ENCODE peak calls at places on chromosomes 12 and 14, in ten cellular contexts. M is AG04449, G is fibroblast of lung, U is B cell, W is GM12865, X is tibial artery, O is Calu3, C is BJ, A is fibroblast of mammary gland, B is gastrocnemius medialis. I is an unnamed sample.

GRCh38 chr14:72318648-72319047 is 386.4 kb downstream of the RGS6 start:
- DNase-seq in M (no peak), G (no peak), U (no peak), W (peak; percentile 69), X (no peak), O (no peak), C (no peak), A (no peak), B (no peak), I (no peak)

GRCh38 chr12:83573676-83574075 is 887.0 kb downstream of the TMTC2 start:
- DNase-seq in M (no peak), G (peak; percentile 92), U (no peak), W (no peak), X (no peak), O (peak; percentile 74), C (peak; percentile 4), A (peak; percentile 75), B (peak; percentile 3), I (no peak)

GRCh38 chr12:125092872-125093680 is 27.8 kb downstream of the AACS start:
- DNase-seq in M (no peak), G (peak; percentile 61), U (no peak), W (no peak), X (no peak), O (peak; percentile 83), C (no peak), A (peak; percentile 69), B (no peak), I (peak; percentile 69)

GRCh38 chr12:28506271-28506670 is 316.0 kb downstream of the CCDC91 start:
- DNase-seq in M (no peak), G (no peak), U (no peak), W (no peak), X (no peak), O (no peak), C (no peak), A (no peak), B (no peak), I (no peak)

GRCh38 chr12:62267026-62267425 is 6.8 kb downstream of the USP15 start:
- DNase-seq in M (no peak), G (no peak), U (no peak), W (no peak), X (no peak), O (no peak), C (no peak), A (no peak), B (no peak), I (no peak)

GRCh38 chr12:39165338-39165737 is 259.9 kb upstream of the CPNE8 start:
- DNase-seq in M (no peak), G (no peak), U (no peak), W (no peak), X (no peak), O (no peak), C (no peak), A (no peak), B (no peak), I (no peak)

GRCh38 chr12:55707841-55708694 is at the start of gene ITGA7:
- DNase-seq in M (no peak), G (no peak), U (peak; percentile 82), W (no peak), X (peak; percentile 93), O (peak; percentile 79), C (no peak), A (no peak), B (peak; percentile 64), I (peak; percentile 86)

GRCh38 chr12:115204957-115205754 is 521.2 kb upstream of the TBX3 start:
- DNase-seq in M (no peak), G (peak; percentile 74), U (no peak), W (no peak), X (no peak), O (no peak), C (no peak), A (peak; percentile 92), B (no peak), I (no peak)

GRCh38 chr14:100419856-100420255 is 96.7 kb downstream of the SLC25A47 start:
- DNase-seq in M (no peak), G (no peak), U (no peak), W (no peak), X (no peak), O (no peak), C (no peak), A (no peak), B (no peak), I (no peak)
- TF ChIP-seq CTCF in M (no peak), G (no peak), U (no peak), W (no peak), X (no peak), O (no peak), C (no peak), A (no peak), B (no peak), I (peak; percentile 59)

GRCh38 chr12:5908251-5908650 is 36.8 kb downstream of the ANO2 start:
- DNase-seq in M (no peak), G (no peak), U (no peak), W (no peak), X (no peak), O (no peak), C (no peak), A (no peak), B (no peak), I (no peak)

GRCh38 chr12:5907812-5908211 is 37.2 kb downstream of the ANO2 start:
- DNase-seq in M (no peak), G (no peak), U (no peak), W (no peak), X (peak; percentile 29), O (no peak), C (no peak), A (no peak), B (no peak), I (no peak)

GRCh38 chr12:5912011-5912410 is 33.0 kb downstream of the ANO2 start:
- DNase-seq in M (no peak), G (no peak), U (no peak), W (no peak), X (no peak), O (no peak), C (no peak), A (no peak), B (no peak), I (no peak)

GRCh38 chr12:5910790-5911548 is 34.1 kb downstream of the ANO2 start:
- DNase-seq in M (no peak), G (no peak), U (no peak), W (no peak), X (no peak), O (no peak), C (no peak), A (no peak), B (no peak), I (no peak)

DNA sequence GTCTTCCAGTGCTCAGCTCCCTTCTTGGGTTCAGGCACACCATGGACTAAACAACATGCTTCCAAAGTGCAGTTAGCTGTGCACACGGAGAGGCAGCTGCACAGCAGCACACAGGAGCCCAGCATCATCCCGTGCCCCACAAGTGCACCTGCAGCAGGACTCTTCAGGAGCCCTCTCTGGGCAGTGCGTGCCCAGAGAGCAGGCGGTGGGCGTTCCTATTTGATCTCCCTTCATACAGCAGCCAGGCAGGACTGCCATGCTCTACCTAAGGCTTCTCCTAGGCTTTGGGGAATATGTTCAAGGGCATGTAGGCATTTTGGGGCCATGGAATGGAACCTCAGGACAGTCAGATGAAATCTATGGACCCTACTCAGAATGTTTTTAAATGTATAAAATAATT is 35.5 kb downstream of the ANO2 start:
- DNase-seq in M (no peak), G (no peak), U (no peak), W (no peak), X (peak; percentile 33), O (no peak), C (no peak), A (no peak), B (no peak), I (no peak)
- TF ChIP-seq CTCF in M (no peak), G (no peak), U (no peak), W (no peak), X (no peak), O (no peak), C (no peak), A (no peak), B (no peak), I (no peak)

GRCh38 chr12:43291516-43291915 is 260.5 kb downstream of the ADAMTS20 start:
- DNase-seq in M (no peak), G (peak; percentile 38), U (no peak), W (no peak), X (no peak), O (no peak), C (no peak), A (peak; percentile 80), B (no peak), I (no peak)

GRCh38 chr12:43288666-43289065 is 263.3 kb downstream of the ADAMTS20 start:
- DNase-seq in M (no peak), G (no peak), U (no peak), W (no peak), X (no peak), O (no peak), C (no peak), A (no peak), B (no peak), I (no peak)

GRCh38 chr12:43289412-43289811 is 262.6 kb downstream of the ADAMTS20 start:
- DNase-seq in M (no peak), G (peak; percentile 69), U (no peak), W (no peak), X (no peak), O (no peak), C (no peak), A (peak; percentile 60), B (no peak), I (no peak)

GRCh38 chr12:43292699-43293098 is 259.3 kb downstream of the ADAMTS20 start:
- DNase-seq in M (no peak), G (peak; percentile 37), U (no peak), W (no peak), X (no peak), O (no peak), C (no peak), A (peak; percentile 77), B (no peak), I (no peak)

DNA sequence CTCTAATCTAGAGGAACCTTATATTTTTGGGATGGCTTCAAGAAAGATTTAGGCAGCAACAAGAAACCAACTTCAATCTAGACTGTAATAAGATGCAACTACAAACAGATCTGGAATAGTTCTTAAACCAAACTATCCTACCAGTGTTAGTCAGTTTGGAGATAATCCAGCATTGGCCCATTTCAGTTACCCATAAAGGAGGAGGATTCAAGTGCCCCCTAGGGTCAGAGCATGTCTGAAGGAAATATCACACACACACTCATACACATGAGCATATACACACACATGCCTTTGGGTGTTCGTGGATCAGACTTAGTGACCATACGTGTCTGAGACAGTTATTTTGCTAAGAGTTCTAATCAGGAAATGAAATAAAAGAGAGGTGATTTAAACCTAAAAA is 261.2 kb downstream of the ADAMTS20 start:
- DNase-seq in M (no peak), G (no peak), U (no peak), W (no peak), X (no peak), O (no peak), C (no peak), A (peak; percentile 69), B (no peak), I (no peak)
- TF ChIP-seq CTCF in M (no peak), G (no peak), U (no peak), W (no peak), X (no peak), O (no peak), C (no peak), A (no peak), B (no peak), I (no peak)

GRCh38 chr12:106919910-106920544 is 35.7 kb upstream of the TMEM263 start:
- DNase-seq in M (peak; percentile 14), G (peak; percentile 77), U (no peak), W (peak; percentile 51), X (no peak), O (peak; percentile 48), C (no peak), A (peak; percentile 64), B (no peak), I (peak; percentile 45)
- TF ChIP-seq CTCF in M (peak; percentile 43), G (peak; percentile 57), U (peak; percentile 96), W (peak; percentile 63), X (peak; percentile 76), O (peak; percentile 58), C (peak; percentile 64), A (peak; percentile 68), B (peak; percentile 80), I (peak; percentile 62)

GRCh38 chr14:99230271-99231141 is 41.5 kb downstream of the BCL11B start:
- DNase-seq in M (no peak), G (no peak), U (no peak), W (no peak), X (peak; percentile 62), O (no peak), C (no peak), A (no peak), B (no peak), I (no peak)
- TF ChIP-seq CTCF in M (no peak), G (no peak), U (no peak), W (no peak), X (no peak), O (no peak), C (no peak), A (no peak), B (no peak), I (no peak)